ENCODE peak calls at places on chromosomes 16 and 17, in five cellular contexts. N, U, E, W and Y are unnamed samples.

GRCh38 chr17:80362428-80363119 is 52.4 kb upstream of the ENDOV start:
- DNase-seq in W (no peak), E (no peak), N (no peak), U (no peak), Y (no peak)

GRCh38 chr16:31502981-31503380 is 5.2 kb downstream of the RUSF1 start:
- DNase-seq in N (no peak), W (no peak), E (no peak), U (no peak), Y (no peak)

GRCh38 chr17:46943511-46944393 is 20.8 kb downstream of the GOSR2 start:
- DNase-seq in N (no peak), U (peak; percentile 34), W (no peak), E (no peak), Y (no peak)

GRCh38 chr17:66627985-66628384 is 206.9 kb upstream of the CACNG5 start:
- DNase-seq in U (no peak), N (no peak), W (no peak), E (no peak), Y (no peak)

GRCh38 chr17:75047398-75048098 is 523 bp downstream of the KCTD2 start:
- DNase-seq in U (no peak), W (no peak), N (no peak), E (no peak), Y (peak; percentile 64)

GRCh38 chr16:52552643-52553042 is 5.7 kb upstream of the TOX3 start:
- DNase-seq in U (no peak), W (no peak), E (no peak), N (no peak), Y (no peak)

GRCh38 chr17:41836550-41837196 is 641 bp upstream of the NT5C3B start:
- DNase-seq in N (no peak), W (no peak), U (no peak), E (no peak), Y (no peak)

GRCh38 chr16:53712065-53712464 is 8.1 kb downstream of the FTO start:
- DNase-seq in U (no peak), W (no peak), E (no peak), N (no peak), Y (no peak)

GRCh38 chr16:86512301-86512859 is 2.1 kb downstream of the FOXF1 start:
- DNase-seq in W (no peak), U (no peak), E (no peak), N (no peak), Y (no peak)

GRCh38 chr17:17928422-17929386 is 43.5 kb downstream of the TOM1L2 start:
- DNase-seq in E (no peak), N (no peak), W (no peak), U (peak; percentile 42), Y (no peak)

GRCh38 chr16:89431158-89431584 is 59.2 kb downstream of the ANKRD11 start:
- DNase-seq in E (peak; percentile 52), U (no peak), N (no peak), W (no peak), Y (no peak)

GRCh38 chr17:56099649-56100048 is 53.6 kb upstream of the ANKFN1 start:
- DNase-seq in E (no peak), U (no peak), W (no peak), N (no peak), Y (no peak)

GRCh38 chr17:56602292-56603130 is 9.0 kb downstream of the NOG start:
- DNase-seq in W (peak; percentile 9), N (no peak), E (no peak), U (no peak), Y (no peak)

GRCh38 chr17:50903604-50904521 is 37.7 kb upstream of the TOB1 start:
- DNase-seq in U (no peak), N (no peak), W (no peak), E (no peak), Y (no peak)

GRCh38 chr16:30382398-30383015 is at the start of gene SEPTIN1:
- DNase-seq in N (peak; percentile 61), W (peak; percentile 60), E (no peak), U (no peak), Y (no peak)

GRCh38 chr17:78383725-78384471 is 5.4 kb downstream of the PGS1 start:
- DNase-seq in E (no peak), W (peak; percentile 41), U (peak; percentile 30), N (peak; percentile 58), Y (peak; percentile 90)

GRCh38 chr17:39632153-39632941 is 4.6 kb upstream of the STARD3 start:
- DNase-seq in N (no peak), E (no peak), W (no peak), U (peak; percentile 55), Y (no peak)

GRCh38 chr17:63911657-63912100 is 621 bp upstream of the CSHL1 start:
- DNase-seq in E (peak; percentile 63), U (peak; percentile 43), N (peak; percentile 49), W (peak; percentile 62), Y (no peak)

GRCh38 chr17:69335018-69335417 is 8.1 kb upstream of the ABCA5 start:
- DNase-seq in W (no peak), N (no peak), U (no peak), E (peak; percentile 39), Y (no peak)

GRCh38 chr17:30082807-30083206 is 33.8 kb upstream of the NSRP1 start:
- DNase-seq in W (no peak), U (no peak), E (no peak), N (no peak), Y (no peak)

GRCh38 chr17:64387545-64388171 is 3.0 kb downstream of the PECAM1 start:
- DNase-seq in N (no peak), W (no peak), U (no peak), E (no peak), Y (no peak)

GRCh38 chr16:4264546-4264945 is 8.3 kb downstream of the TFAP4 start:
- DNase-seq in U (no peak), E (no peak), W (no peak), N (no peak), Y (no peak)

GRCh38 chr17:50882851-50883250 is 16.7 kb upstream of the TOB1 start:
- DNase-seq in U (no peak), W (no peak), N (no peak), E (peak; percentile 68), Y (no peak)

GRCh38 chr17:29617481-29618271 is 5.0 kb downstream of the CORO6 start:
- DNase-seq in E (peak; percentile 85), N (peak; percentile 82), W (peak; percentile 82), U (peak; percentile 74), Y (peak; percentile 92)